ENCODE peak calls at places on chromosomes 3 and 15, in five cellular contexts. R is bronchial epithelial cell, F is left ventricle myocardium inferior, T is uterus, Z is mucosa of descending colon. N is an unnamed sample. For H3K36me3, the result is how much of the 10 kb centered on the place peaks cover.

GRCh38 chr15:84601555-84601838 is 688 bp downstream of the ZSCAN2 start:
- DNase-seq in Z (no peak), T (no peak), R (no peak), F (no peak), N (no peak)

GRCh38 chr15:61228025-61228901 is 839 bp downstream of the RORA start:
- DNase-seq in Z (no peak), R (no peak), F (peak), T (peak), N (no peak)

GRCh38 chr3:146715176-146715575 is 110.0 kb upstream of the PLSCR5 start:
- DNase-seq in Z (no peak), R (peak), T (no peak), F (no peak), N (no peak)

GRCh38 chr3:56754753-56755365 is 46.9 kb downstream of the ARHGEF3 start:
- DNase-seq in T (no peak), R (no peak), F (no peak), Z (peak), N (no peak)

GRCh38 chr3:122245513-122246174 is 62.2 kb downstream of the CASR start:
- DNase-seq in F (no peak), Z (no peak), T (no peak), R (peak), N (no peak)

GRCh38 chr3:136350132-136350531 is 100.0 kb downstream of the PCCB start:
- DNase-seq in R (peak), Z (no peak), T (peak), F (no peak), N (no peak)

GRCh38 chr3:101195951-101196713 is 124.2 kb downstream of the IMPG2 start:
- DNase-seq in R (peak), Z (no peak), F (no peak), T (no peak), N (no peak)

GRCh38 chr15:73972984-73973682 is 19.0 kb downstream of the STOML1 start:
- DNase-seq in Z (peak), T (peak), R (peak), F (peak), N (peak)

GRCh38 chr3:192819001-192819569 is 91.7 kb upstream of the FGF12 start:
- DNase-seq in T (no peak), Z (no peak), F (no peak), R (peak), N (no peak)

GRCh38 chr15:41022487-41023090 is 69.3 kb downstream of the CHAC1 start:
- DNase-seq in R (peak), F (no peak), T (peak), Z (no peak), N (peak)

GRCh38 chr3:124621498-124621897 is 108.8 kb upstream of the UMPS start:
- DNase-seq in Z (no peak), R (no peak), T (no peak), F (no peak), N (no peak)

GRCh38 chr15:57611938-57612337 is 20.2 kb downstream of the MYZAP start:
- DNase-seq in T (peak), R (peak), F (no peak), Z (peak), N (peak)

GRCh38 chr3:43363621-43364266 is 77.4 kb downstream of the SNRK start:
- DNase-seq in T (peak), Z (peak), R (no peak), F (peak), N (no peak)

GRCh38 chr3:61903931-61904657 is 342.7 kb downstream of the PTPRG start:
- DNase-seq in R (peak), F (peak), T (no peak), Z (no peak), N (peak)

GRCh38 chr3:101784850-101785613 is 6.0 kb downstream of the NXPE3 start:
- DNase-seq in F (no peak), R (no peak), Z (no peak), T (no peak), N (no peak)

GRCh38 chr15:90552162-90552928 is 22.6 kb downstream of the CRTC3 start:
- DNase-seq in Z (no peak), R (no peak), T (no peak), F (no peak), N (no peak)

GRCh38 chr3:98534734-98535133 is 3.0 kb downstream of the GPR15 start:
- DNase-seq in Z (no peak), R (no peak), T (no peak), F (no peak), N (no peak)

GRCh38 chr3:169390310-169390731 is 273.2 kb downstream of the MECOM start:
- DNase-seq in F (no peak), Z (no peak), R (peak), T (no peak), N (no peak)

GRCh38 chr3:62433396-62433795 is 60.0 kb upstream of the FEZF2 start:
- DNase-seq in F (no peak), Z (no peak), T (no peak), R (no peak), N (no peak)

GRCh38 chr3:11810276-11810675 is 36.4 kb downstream of the TAMM41 start:
- DNase-seq in Z (no peak), R (peak), T (no peak), F (no peak), N (no peak)

GRCh38 chr3:112132088-112132487 is 960 bp downstream of the GCSAM start:
- DNase-seq in Z (no peak), T (no peak), R (no peak), F (no peak), N (no peak)

GRCh38 chr15:27399236-27399635 is 428.3 kb downstream of the GABRG3 start:
- DNase-seq in Z (no peak), R (no peak), T (no peak), F (no peak), N (no peak)

GRCh38 chr15:75551076-75551475 is 28.0 kb downstream of the PTPN9 start:
- DNase-seq in F (no peak), Z (no peak), T (no peak), R (no peak), N (no peak)

GRCh38 chr15:36335659-36336058 is 243.8 kb upstream of the CDIN1 start:
- DNase-seq in T (no peak), F (no peak), R (peak), Z (no peak), N (no peak)

GRCh38 chr15:36335211-36335610 is 244.2 kb upstream of the CDIN1 start:
- DNase-seq in Z (no peak), R (no peak), F (no peak), T (no peak), N (no peak)

GRCh38 chr15:36332896-36333295 is 246.5 kb upstream of the CDIN1 start:
- DNase-seq in F (no peak), T (no peak), R (no peak), Z (no peak), N (no peak)

GRCh38 chr15:36332301-36332700 is 247.1 kb upstream of the CDIN1 start:
- DNase-seq in T (no peak), Z (no peak), F (no peak), R (no peak), N (no peak)

DNA sequence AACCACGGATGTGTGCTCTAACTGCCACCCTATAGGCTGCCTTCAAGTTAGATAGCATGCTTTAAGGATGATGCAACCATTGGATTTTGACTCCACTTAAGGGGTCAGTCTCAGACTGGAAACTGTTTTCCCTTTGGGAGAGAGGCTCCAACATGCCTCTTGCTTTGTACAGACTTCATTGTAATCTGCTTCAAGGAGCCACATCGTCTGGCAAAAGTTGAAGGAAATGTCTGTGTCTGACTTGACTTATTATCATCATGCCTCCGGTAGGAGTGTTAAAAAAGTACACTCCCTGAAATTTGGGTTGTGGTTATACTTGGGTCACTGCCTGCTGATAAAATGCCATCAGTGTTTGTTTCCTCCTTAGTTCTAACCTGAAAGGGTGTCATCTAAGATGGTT is 245.4 kb upstream of the CDIN1 start:
- DNase-seq in Z (no peak), R (peak), F (no peak), T (no peak), N (no peak)
- TF ChIP-seq CTCF in Z (no peak), R (no peak), F (no peak), T (no peak), N (no peak)

DNA sequence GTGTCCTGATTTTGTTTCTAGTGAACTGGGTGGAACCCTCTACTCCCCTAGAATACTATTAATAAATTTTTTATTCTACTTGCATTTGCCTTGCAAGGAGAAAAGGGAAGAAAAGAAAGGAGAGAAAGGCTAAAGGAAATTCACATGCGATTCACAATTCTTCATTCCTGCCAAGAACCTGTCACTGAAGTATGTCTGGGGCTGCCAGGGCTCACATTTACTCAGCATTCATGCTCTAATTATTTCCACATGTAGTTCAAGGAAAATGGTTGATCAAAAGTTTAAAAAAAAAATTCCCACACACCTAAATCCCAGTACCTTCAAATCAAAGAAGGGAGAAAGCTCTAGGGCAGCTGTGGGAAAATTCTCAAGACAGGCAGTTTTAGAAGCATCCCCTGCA is 24.9 kb downstream of the FSTL1 start:
- DNase-seq in T (peak), F (no peak), R (no peak), Z (no peak), N (no peak)
- H3K36me3 ChIP-seq in T (under half), F (under half), R (under half), Z (under half), N (under half)

GRCh38 chr3:150236683-150237082 is 171.4 kb upstream of the TSC22D2 start:
- DNase-seq in Z (no peak), F (no peak), T (no peak), R (no peak), N (no peak)

GRCh38 chr3:150232992-150233451 is 175.1 kb upstream of the TSC22D2 start:
- DNase-seq in F (peak), R (peak), Z (no peak), T (no peak), N (no peak)

GRCh38 chr3:150238043-150238802 is 169.9 kb upstream of the TSC22D2 start:
- DNase-seq in R (peak), T (no peak), Z (no peak), F (no peak), N (no peak)

GRCh38 chr3:150237490-150237889 is 170.6 kb upstream of the TSC22D2 start:
- DNase-seq in Z (no peak), R (peak), T (peak), F (no peak), N (no peak)

DNA sequence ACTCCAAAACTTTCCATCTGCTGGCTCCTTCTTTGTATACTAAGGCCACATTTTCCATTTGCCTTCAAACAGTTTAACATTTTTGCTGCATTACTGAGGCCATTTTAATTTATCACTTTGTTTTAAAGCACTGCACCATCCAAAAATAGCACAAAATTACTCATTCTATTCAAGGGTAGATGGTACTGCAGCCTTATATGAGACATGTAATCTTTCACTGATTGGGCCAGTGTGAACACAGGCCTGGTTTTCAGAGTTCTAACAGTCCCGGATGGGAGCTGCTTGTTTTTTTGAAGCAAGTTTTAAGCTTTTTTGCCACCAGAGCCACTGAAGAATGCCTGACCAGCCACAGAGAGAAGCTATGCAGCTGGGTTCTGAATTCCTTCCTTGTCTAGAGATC is 172.3 kb upstream of the TSC22D2 start:
- DNase-seq in F (no peak), T (no peak), R (peak), Z (no peak), N (no peak)
- TF ChIP-seq CTCF in F (no peak), T (no peak), R (no peak), Z (no peak), N (no peak)

GRCh38 chr15:55186331-55186730 is 10.4 kb downstream of the RSL24D1 start:
- DNase-seq in Z (no peak), F (no peak), T (no peak), R (no peak), N (no peak)
- H3K36me3 ChIP-seq in Z (under half), F (half or more), T (under half), R (under half), N (half or more)

GRCh38 chr3:180860180-180860858 is 52.2 kb upstream of the FXR1 start:
- DNase-seq in F (no peak), T (no peak), Z (no peak), R (no peak), N (no peak)

GRCh38 chr3:180854887-180855286 is 57.6 kb upstream of the FXR1 start:
- DNase-seq in T (no peak), R (no peak), F (no peak), Z (no peak), N (no peak)

GRCh38 chr3:180855956-180856355 is 56.5 kb upstream of the FXR1 start:
- DNase-seq in Z (no peak), R (no peak), F (no peak), T (no peak), N (no peak)

GRCh38 chr3:180855364-180855763 is 57.1 kb upstream of the FXR1 start:
- DNase-seq in R (peak), F (no peak), Z (no peak), T (no peak), N (no peak)
- TF ChIP-seq CTCF in R (peak), F (no peak), Z (no peak), T (no peak), N (no peak)

GRCh38 chr15:70091649-70092461 is 5.9 kb downstream of the TLE3 start:
- DNase-seq in R (peak), F (no peak), Z (peak), T (no peak), N (no peak)
- H3K36me3 ChIP-seq in R (under half), F (under half), Z (under half), T (under half), N (under half)

DNA sequence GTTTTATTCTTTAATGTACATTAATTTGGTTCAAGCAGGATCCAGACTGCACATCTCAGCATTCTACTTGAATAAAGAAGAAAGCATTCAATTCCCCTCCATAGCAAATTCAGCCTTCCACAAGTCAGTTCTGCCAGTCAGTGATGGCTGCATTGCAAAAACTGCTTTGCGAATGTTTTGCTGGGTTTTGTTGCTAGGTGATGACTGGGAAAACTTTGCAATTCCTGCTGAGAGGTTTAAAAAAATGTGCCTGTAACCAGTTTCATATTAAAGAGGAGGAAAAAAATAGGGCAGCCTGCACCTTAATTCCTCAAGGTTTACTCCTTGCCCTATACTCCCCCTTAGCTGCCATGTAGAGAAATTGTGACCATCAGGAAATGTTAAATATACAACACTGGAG is 225.6 kb upstream of the ATP11B start:
- DNase-seq in F (no peak), T (no peak), R (peak), Z (no peak), N (no peak)
- TF ChIP-seq CTCF in F (no peak), T (no peak), R (no peak), Z (no peak), N (no peak)

GRCh38 chr15:43648649-43649429 is at the start of gene CATSPER2:
- DNase-seq in F (no peak), R (no peak), Z (no peak), T (no peak), N (no peak)
- H3K36me3 ChIP-seq in F (under half), R (under half), Z (under half), T (under half), N (half or more)

GRCh38 chr15:97126556-97127233 is 796.2 kb downstream of the NR2F2 start:
- DNase-seq in Z (no peak), R (peak), F (no peak), T (no peak), N (no peak)
- TF ChIP-seq CTCF in Z (no peak), R (no peak), F (no peak), T (no peak), N (no peak)

N was measured in tibial artery.